ENCODE peak calls at places on chromosomes 7 and 10, in nine cellular contexts. L is HCT116, I is right lobe of liver, D is astrocyte of the spinal cord, G is Calu3, Q is esophagus squamous epithelium, E is cardiac muscle cell, B is AG04450, W is bronchial epithelial cell. N is an unnamed sample.

GRCh38 chr7:141500608-141501007 is 50.6 kb upstream of the AGK start:
- DNase-seq in D (no peak), G (no peak), L (no peak), Q (no peak), E (no peak), W (no peak), B (no peak), I (no peak), N (no peak)

GRCh38 chr10:45154481-45154880 is 153.8 kb downstream of the ZNF22 start:
- DNase-seq in W (peak; percentile 63), E (no peak), I (no peak), Q (no peak), L (no peak), D (no peak), B (no peak), G (no peak), N (no peak)

GRCh38 chr7:105910172-105910571 is 33.8 kb upstream of the ATXN7L1 start:
- DNase-seq in W (no peak), E (no peak), B (no peak), G (no peak), L (no peak), Q (no peak), I (no peak), D (no peak), N (no peak)

GRCh38 chr10:125363776-125364175 is 203.4 kb upstream of the CTBP2 start:
- DNase-seq in D (no peak), Q (no peak), B (no peak), L (no peak), G (no peak), E (no peak), I (no peak), W (no peak), N (no peak)

GRCh38 chr7:4045450-4045849 is 636.6 kb upstream of the FOXK1 start:
- DNase-seq in D (no peak), B (no peak), Q (no peak), E (no peak), W (no peak), G (no peak), I (no peak), L (no peak), N (no peak)

GRCh38 chr7:108407674-108408073 is 48.6 kb downstream of the NRCAM start:
- DNase-seq in D (no peak), W (no peak), I (no peak), E (no peak), L (no peak), Q (no peak), G (no peak), B (no peak), N (no peak)

GRCh38 chr10:21517983-21518628 is 7.4 kb downstream of the SKIDA1 start:
- DNase-seq in B (no peak), D (peak; percentile 83), I (no peak), E (peak; percentile 91), L (no peak), G (no peak), W (peak; percentile 58), Q (no peak), N (no peak)

GRCh38 chr7:153835712-153836265 is 216.4 kb upstream of the DPP6 start:
- DNase-seq in Q (no peak), E (no peak), I (no peak), D (no peak), L (no peak), G (no peak), W (no peak), B (no peak), N (no peak)

GRCh38 chr7:41881313-41882130 is 178.6 kb upstream of the INHBA start:
- DNase-seq in I (peak; percentile 67), W (no peak), E (no peak), G (no peak), D (no peak), Q (no peak), B (no peak), L (no peak), N (peak; percentile 93)

GRCh38 chr7:92115821-92116220 is 18.5 kb downstream of the CYP51A1 start:
- DNase-seq in B (no peak), D (no peak), I (no peak), E (no peak), L (no peak), G (no peak), Q (no peak), W (no peak), N (no peak)

GRCh38 chr10:50325449-50326188 is 74.3 kb upstream of the ASAH2 start:
- DNase-seq in G (peak; percentile 39), E (no peak), L (peak; percentile 41), D (peak; percentile 97), W (peak; percentile 100), Q (no peak), I (no peak), B (peak; percentile 91), N (no peak)

GRCh38 chr7:27688056-27688455 is 25.4 kb upstream of the HIBADH start:
- DNase-seq in E (no peak), Q (no peak), W (no peak), G (no peak), B (no peak), L (no peak), D (no peak), I (no peak), N (no peak)

GRCh38 chr7:27686315-27686714 is 23.6 kb upstream of the HIBADH start:
- DNase-seq in D (no peak), G (no peak), E (no peak), I (no peak), Q (no peak), L (no peak), W (no peak), B (no peak), N (no peak)

GRCh38 chr7:27685893-27686292 is 23.2 kb upstream of the HIBADH start:
- DNase-seq in D (no peak), I (no peak), E (no peak), G (no peak), B (no peak), Q (no peak), W (no peak), L (no peak), N (no peak)

GRCh38 chr7:27685209-27685608 is 22.5 kb upstream of the HIBADH start:
- DNase-seq in B (no peak), W (no peak), E (no peak), L (no peak), D (no peak), G (no peak), I (no peak), Q (no peak), N (no peak)

GRCh38 chr7:27684491-27684890 is 21.8 kb upstream of the HIBADH start:
- DNase-seq in W (no peak), L (no peak), Q (no peak), D (no peak), E (no peak), I (no peak), B (no peak), G (no peak), N (no peak)
- TF ChIP-seq CTCF in W (no peak), L (no peak), Q (no peak), D (no peak), E (no peak), I (no peak), B (no peak), G (no peak), N (no peak)

GRCh38 chr10:5762531-5762930 is 50.7 kb downstream of the GDI2 start:
- DNase-seq in L (no peak), I (no peak), W (peak; percentile 7), G (no peak), Q (no peak), D (no peak), B (no peak), E (no peak), N (no peak)

GRCh38 chr10:5761220-5761619 is 52.0 kb downstream of the GDI2 start:
- DNase-seq in B (no peak), W (no peak), G (no peak), D (no peak), Q (no peak), I (no peak), E (no peak), L (no peak), N (no peak)

GRCh38 chr10:5766189-5766588 is 47.0 kb downstream of the GDI2 start:
- DNase-seq in B (no peak), E (no peak), D (no peak), I (no peak), L (no peak), Q (no peak), G (no peak), W (no peak), N (no peak)

GRCh38 chr10:5765617-5766016 is 47.6 kb downstream of the GDI2 start:
- DNase-seq in W (no peak), L (no peak), I (no peak), E (no peak), G (no peak), B (no peak), D (no peak), Q (no peak), N (no peak)

GRCh38 chr10:5764422-5765297 is 48.6 kb downstream of the GDI2 start:
- DNase-seq in L (no peak), D (no peak), E (no peak), Q (no peak), I (no peak), G (no peak), B (no peak), W (no peak), N (no peak)
- TF ChIP-seq CTCF in L (no peak), D (no peak), E (no peak), Q (no peak), I (no peak), G (no peak), B (no peak), W (no peak), N (no peak)

DNA sequence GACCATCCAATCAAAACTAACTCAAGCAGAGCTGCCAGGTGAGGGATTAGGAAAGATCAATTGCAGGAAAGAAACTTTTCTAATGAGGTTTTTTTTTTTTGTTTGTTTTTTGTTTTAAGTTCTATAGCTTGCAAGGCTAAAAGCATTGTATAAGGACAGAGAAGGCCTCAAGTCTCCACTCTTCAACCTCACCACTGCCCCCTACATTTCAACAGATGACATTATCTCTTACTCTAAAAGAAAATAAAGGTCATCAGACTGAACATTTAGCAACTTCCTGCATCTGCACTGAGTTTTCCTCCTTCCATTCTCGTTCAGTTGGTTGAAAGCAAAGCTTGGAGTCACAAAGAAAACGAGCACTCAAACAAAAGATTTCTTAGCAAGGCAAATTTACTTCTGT is 45.2 kb upstream of the EXOC4 start:
- DNase-seq in B (no peak), G (no peak), E (no peak), L (peak; percentile 12), D (no peak), W (no peak), Q (no peak), I (no peak), N (no peak)
- TF ChIP-seq CTCF in B (peak; percentile 25), G (peak; percentile 12), E (no peak), L (peak; percentile 44), D (peak; percentile 14), W (no peak), Q (no peak), I (no peak), N (no peak)

GRCh38 chr7:69808401-69808800 is 210.1 kb downstream of the AUTS2 start:
- DNase-seq in G (no peak), L (no peak), Q (no peak), I (no peak), D (peak; percentile 23), B (no peak), E (no peak), W (no peak), N (no peak)
- TF ChIP-seq CTCF in G (no peak), L (no peak), Q (no peak), I (no peak), D (no peak), B (no peak), E (no peak), W (no peak), N (no peak)

N was measured in spleen.